ENCODE peak calls at places on chromosomes 4 and X, in nine cellular contexts. R is transverse colon, Z is mucosa of descending colon, D is spleen, P is suprapubic skin, I is astrocyte, J is cardiac muscle cell, V is adipocyte, A is fibroblast of lung. M is an unnamed sample. For H3K4me1, the result is how much of the 10 kb centered on the place peaks cover.

GRCh38 chrX:44874481-44875184 is 1.6 kb downstream of the KDM6A start:
- DNase-seq in R (peak), Z (no peak), D (no peak), P (no peak), I (peak), J (peak), V (peak), A (peak), M (peak)

GRCh38 chr4:145406970-145407369 is 74.7 kb upstream of the SMAD1 start:
- DNase-seq in R (no peak), Z (no peak), D (no peak), P (no peak), I (peak), J (no peak), V (peak), A (no peak), M (no peak)

GRCh38 chr4:175125410-175126068 is 207.4 kb downstream of the ADAM29 start:
- DNase-seq in R (no peak), Z (no peak), D (no peak), P (no peak), I (no peak), J (no peak), V (no peak), A (no peak), M (no peak)

GRCh38 chr4:16461362-16461761 is 235.1 kb upstream of the TAPT1 start:
- DNase-seq in R (no peak), Z (no peak), D (no peak), P (no peak), I (peak), J (no peak), V (peak), A (no peak), M (no peak)

GRCh38 chr4:22532896-22533295 is 17.0 kb upstream of the ADGRA3 start:
- DNase-seq in R (no peak), Z (no peak), D (no peak), P (no peak), I (no peak), J (no peak), V (no peak), A (no peak), M (no peak)

GRCh38 chr4:156673483-156673882 is 298.1 kb downstream of the PDGFC start:
- DNase-seq in R (no peak), Z (no peak), D (no peak), P (no peak), I (peak), J (no peak), V (peak), A (peak), M (no peak)

GRCh38 chrX:868248-868647 is 237.7 kb downstream of the SHOX start:
- DNase-seq in R (no peak), Z (no peak), D (no peak), P (no peak), I (no peak), J (no peak), V (no peak), A (no peak), M (no peak)

GRCh38 chrX:46647251-46647650 is 73.7 kb downstream of the CHST7 start:
- DNase-seq in R (no peak), Z (no peak), D (no peak), P (no peak), I (no peak), J (no peak), V (peak), A (no peak), M (no peak)

GRCh38 chr4:39410415-39410814 is 3.7 kb downstream of the KLB start:
- DNase-seq in R (no peak), Z (no peak), D (no peak), P (no peak), I (no peak), J (no peak), V (peak), A (peak), M (no peak)

GRCh38 chr4:54568184-54568583 is 89.6 kb upstream of the KIT start:
- DNase-seq in R (no peak), Z (no peak), D (no peak), P (no peak), I (peak), J (no peak), V (peak), A (peak), M (no peak)

GRCh38 chrX:43349363-43349762 is 306.7 kb upstream of the MAOA start:
- DNase-seq in R (peak), Z (no peak), D (peak), P (no peak), I (no peak), J (peak), V (peak), A (peak), M (peak)

GRCh38 chrX:8627796-8628195 is 104.1 kb downstream of the ANOS1 start:
- DNase-seq in R (no peak), Z (no peak), D (no peak), P (no peak), I (peak), J (no peak), V (no peak), A (no peak), M (no peak)

GRCh38 chr4:10578027-10578426 is 106.5 kb downstream of the CLNK start:
- DNase-seq in R (no peak), Z (no peak), D (no peak), P (no peak), I (no peak), J (no peak), V (no peak), A (no peak), M (no peak)

GRCh38 chr4:150540959-150541360 is 41.0 kb upstream of the MAB21L2 start:
- DNase-seq in R (no peak), Z (no peak), D (no peak), P (no peak), I (peak), J (no peak), V (no peak), A (no peak), M (no peak)

GRCh38 chr4:186604124-186604627 is 48.8 kb upstream of the MTNR1A start:
- DNase-seq in R (no peak), Z (no peak), D (no peak), P (no peak), I (no peak), J (no peak), V (no peak), A (no peak), M (no peak)

DNA sequence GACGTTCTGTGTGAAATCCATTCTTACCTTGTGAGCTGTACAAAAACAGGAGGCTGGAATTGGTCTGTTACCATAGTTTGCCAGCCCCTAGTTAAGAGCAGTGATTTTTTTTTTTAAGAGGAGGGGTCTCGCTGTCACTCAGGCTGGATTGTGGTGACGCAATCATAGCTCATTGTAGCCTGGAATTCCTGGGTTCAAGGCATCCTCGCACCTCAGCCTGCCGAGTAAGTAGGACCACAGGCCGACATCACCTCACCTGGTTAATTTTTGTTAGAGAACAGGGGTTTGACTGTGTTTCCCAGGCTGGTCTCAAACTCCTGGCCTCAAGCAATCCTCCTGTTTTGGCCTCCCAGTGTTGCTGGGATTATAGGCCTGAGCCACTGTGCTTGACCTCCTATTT is 7.5 kb downstream of the USP9X start:
- DNase-seq in R (no peak), Z (no peak), D (no peak), P (no peak), I (no peak), J (no peak), V (no peak), A (no peak), M (no peak)
- H3K4me1 ChIP-seq in R (under half), Z (under half), D (half or more), P (half or more), I (under half), J (under half), V (half or more), A (under half), M (under half)

GRCh38 chrX:77446840-77447239 is 349 bp upstream of the FGF16 start:
- DNase-seq in R (no peak), Z (no peak), D (no peak), P (no peak), I (no peak), J (no peak), V (peak), A (peak), M (no peak)

GRCh38 chrX:77442728-77443127 is 4.5 kb upstream of the FGF16 start:
- DNase-seq in R (no peak), Z (no peak), D (no peak), P (no peak), I (peak), J (no peak), V (peak), A (peak), M (no peak)

GRCh38 chrX:77441479-77441878 is 5.7 kb upstream of the FGF16 start:
- DNase-seq in R (no peak), Z (no peak), D (no peak), P (no peak), I (no peak), J (no peak), V (no peak), A (no peak), M (no peak)

GRCh38 chrX:77446029-77446585 is 1.1 kb upstream of the FGF16 start:
- DNase-seq in R (peak), Z (peak), D (no peak), P (no peak), I (no peak), J (no peak), V (peak), A (no peak), M (no peak)

GRCh38 chrX:77444075-77444474 is 3.1 kb upstream of the FGF16 start:
- DNase-seq in R (no peak), Z (no peak), D (no peak), P (no peak), I (no peak), J (no peak), V (no peak), A (no peak), M (no peak)
- H3K4me1 ChIP-seq in R (under half), Z (under half), D (under half), P (under half), I (under half), J (under half), V (under half), A (under half), M (under half)

GRCh38 chrX:151184705-151185104 is 8.3 kb downstream of the GPR50 start:
- DNase-seq in R (no peak), Z (no peak), D (no peak), P (no peak), I (no peak), J (no peak), V (no peak), A (no peak), M (no peak)
- H3K4me1 ChIP-seq in R (under half), Z (under half), D (under half), P (under half), I (under half), J (under half), V (under half), A (under half), M (under half)

DNA sequence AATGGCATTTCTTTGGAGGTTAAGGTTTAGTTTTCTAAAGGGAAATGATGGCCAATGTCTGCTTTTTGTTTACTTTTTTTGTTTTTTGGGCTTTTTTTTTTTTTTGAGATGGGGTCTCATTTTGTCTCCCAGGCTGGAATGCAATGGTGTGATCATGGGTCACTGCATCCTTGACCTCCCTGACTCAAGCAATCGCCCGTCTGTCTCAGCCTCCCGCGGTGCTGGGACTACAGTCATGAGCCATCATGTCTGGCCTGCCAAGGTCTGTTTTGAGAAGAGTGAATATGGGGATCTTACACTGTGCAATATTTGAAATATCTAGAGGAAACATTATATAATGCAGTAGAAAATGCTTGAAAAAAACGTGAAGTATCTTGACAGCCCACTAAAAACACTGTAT is 162.5 kb downstream of the GASK1B start:
- DNase-seq in R (no peak), Z (no peak), D (no peak), P (no peak), I (no peak), J (no peak), V (no peak), A (no peak), M (no peak)
- H3K4me1 ChIP-seq in R (under half), Z (under half), D (under half), P (under half), I (under half), J (under half), V (under half), A (under half), M (under half)

GRCh38 chr4:105633241-105633640 is 75.2 kb downstream of the INTS12 start:
- DNase-seq in R (no peak), Z (no peak), D (no peak), P (no peak), I (no peak), J (no peak), V (no peak), A (no peak), M (peak)
- H3K4me1 ChIP-seq in R (under half), Z (under half), D (under half), P (under half), I (under half), J (under half), V (under half), A (under half), M (under half)

GRCh38 chr4:74111990-74112389 is 13.0 kb upstream of the CXCL2 start:
- DNase-seq in R (peak), Z (no peak), D (no peak), P (no peak), I (peak), J (peak), V (no peak), A (peak), M (no peak)
- H3K4me1 ChIP-seq in R (under half), Z (under half), D (under half), P (half or more), I (half or more), J (under half), V (half or more), A (under half), M (under half)

GRCh38 chr4:40515398-40516293 is 114.0 kb downstream of the RBM47 start:
- DNase-seq in R (peak), Z (peak), D (no peak), P (no peak), I (no peak), J (no peak), V (no peak), A (peak), M (peak)
- H3K4me1 ChIP-seq in R (under half), Z (under half), D (half or more), P (under half), I (under half), J (under half), V (under half), A (under half), M (under half)

GRCh38 chr4:1711906-1712215 is 258 bp downstream of the SLBP start:
- DNase-seq in R (no peak), Z (no peak), D (no peak), P (no peak), I (no peak), J (no peak), V (no peak), A (no peak), M (no peak)
- H3K4me1 ChIP-seq in R (under half), Z (under half), D (half or more), P (half or more), I (under half), J (under half), V (under half), A (under half), M (under half)

GRCh38 chr4:80125252-80126177 is 52.5 kb upstream of the ANTXR2 start:
- DNase-seq in R (peak), Z (no peak), D (no peak), P (no peak), I (peak), J (peak), V (peak), A (peak), M (no peak)
- H3K4me1 ChIP-seq in R (under half), Z (under half), D (under half), P (under half), I (under half), J (under half), V (under half), A (under half), M (under half)

GRCh38 chr4:41432219-41432618 is 105.7 kb upstream of the LIMCH1 start:
- DNase-seq in R (no peak), Z (no peak), D (no peak), P (no peak), I (no peak), J (no peak), V (no peak), A (no peak), M (no peak)
- H3K4me1 ChIP-seq in R (under half), Z (under half), D (under half), P (under half), I (under half), J (under half), V (under half), A (under half), M (half or more)